ENCODE peak calls at places on chromosomes 12 and 14, in six cellular contexts. M is NCI-H2171 treated with DMSO at 0.1 percent for 48 hours; P is sciatic nerve; B is stimulated activated CD4-positive, alpha-beta T cell treated with anti-CD3 and anti-CD28 coated beads, Interleukin-2, amount 100 ng/mL, for 48 hours; D is dorsolateral prefrontal cortex; L is COR-L47. U is an unnamed sample.

GRCh38 chr12:24760162-24760561 is 188.7 kb downstream of the BCAT1 start:
- DNase-seq in L (no peak), B (no peak), M (no peak), P (no peak), D (no peak), U (no peak)

GRCh38 chr14:22558221-22558913 is 30.7 kb downstream of the DAD1 start:
- DNase-seq in P (no peak), M (no peak), L (no peak), B (no peak), D (no peak), U (no peak)

GRCh38 chr12:102571889-102572288 is 91.5 kb upstream of the IGF1 start:
- DNase-seq in M (no peak), B (no peak), D (no peak), L (no peak), P (no peak), U (no peak)

GRCh38 chr12:112148031-112148513 is 22.7 kb downstream of the TRAFD1 start:
- DNase-seq in M (no peak), D (no peak), B (no peak), L (no peak), P (no peak), U (no peak)

GRCh38 chr14:70811578-70811977 is 2.3 kb upstream of the MAP3K9 start:
- DNase-seq in M (no peak), P (no peak), L (no peak), B (no peak), D (no peak), U (no peak)

GRCh38 chr12:76037130-76038105 is 5.8 kb upstream of the PHLDA1 start:
- DNase-seq in M (peak), B (no peak), P (no peak), D (no peak), L (peak), U (no peak)

GRCh38 chr12:108722992-108723766 is 8.1 kb downstream of the CORO1C start:
- DNase-seq in D (no peak), L (no peak), M (no peak), P (no peak), B (no peak), U (no peak)

GRCh38 chr12:54082402-54082892 is 28.8 kb downstream of the HOXC4 start:
- DNase-seq in B (peak), M (peak), P (no peak), D (no peak), L (no peak), U (no peak)

GRCh38 chr14:58947816-58948440 is 240.5 kb upstream of the DAAM1 start:
- DNase-seq in L (no peak), P (no peak), B (no peak), M (no peak), D (no peak), U (no peak)